ENCODE peak calls at places on chromosomes 7 and 10, in five cellular contexts. V is amniotic stem cell; P is stimulated activated CD4-positive, alpha-beta T cell treated with anti-CD3 and anti-CD28 coated beads, Interleukin-15, amount 100 ng/mL, for 1 hour; N is A549; C is effector memory CD8-positive, alpha-beta T cell. Y is an unnamed sample.

GRCh38 chr7:141071855-141072547 is 1.9 kb upstream of the TMEM178B start:
- DNase-seq in V (no peak), P (no peak), N (peak), C (no peak), Y (no peak)

GRCh38 chr7:111802194-111802785 is 240.0 kb upstream of the IMMP2L start:
- DNase-seq in V (no peak), P (no peak), N (no peak), C (no peak), Y (no peak)

GRCh38 chr7:39733881-39734571 is 110.7 kb downstream of the RALA start:
- DNase-seq in V (peak), P (no peak), N (no peak), C (peak), Y (no peak)

GRCh38 chr7:1134951-1135350 is 25.0 kb downstream of the ZFAND2A start:
- DNase-seq in V (no peak), P (no peak), N (no peak), C (no peak), Y (no peak)

GRCh38 chr7:957418-958220 is 3.1 kb upstream of the ADAP1 start:
- DNase-seq in V (no peak), P (no peak), N (no peak), C (no peak), Y (no peak)

GRCh38 chr7:51162724-51163329 is 153.8 kb downstream of the COBL start:
- DNase-seq in V (peak), P (peak), N (peak), C (peak), Y (no peak)

GRCh38 chr10:12337407-12337806 is 11.9 kb upstream of the CAMK1D start:
- DNase-seq in V (peak), P (no peak), N (no peak), C (no peak), Y (no peak)

GRCh38 chr10:62562101-62562500 is 187.9 kb downstream of the ZNF365 start:
- DNase-seq in V (no peak), P (no peak), N (no peak), C (no peak), Y (no peak)

GRCh38 chr10:131751827-131752775 is 148.7 kb upstream of the PPP2R2D start:
- DNase-seq in V (no peak), P (no peak), N (no peak), C (no peak), Y (no peak)

GRCh38 chr10:61975107-61975932 is 73.8 kb downstream of the ARID5B start:
- DNase-seq in V (peak), P (no peak), N (peak), C (no peak), Y (no peak)

GRCh38 chr10:132918617-132919373 is 23.6 kb downstream of the CFAP46 start:
- DNase-seq in V (no peak), P (no peak), N (no peak), C (no peak), Y (no peak)

GRCh38 chr10:5575482-5576153 is 50.9 kb downstream of the CALML3 start:
- DNase-seq in V (no peak), P (no peak), N (no peak), C (no peak), Y (no peak)

GRCh38 chr10:27241640-27242472 is 1.3 kb upstream of the ACBD5 start:
- DNase-seq in V (peak), P (peak), N (peak), C (peak), Y (peak)

GRCh38 chr10:5655003-5655600 is 11.3 kb downstream of the ASB13 start:
- DNase-seq in V (no peak), P (no peak), N (no peak), C (no peak), Y (no peak)

GRCh38 chr7:48140001-48140681 is 31.1 kb upstream of the ABCA13 start:
- DNase-seq in V (no peak), P (no peak), N (no peak), C (no peak), Y (no peak)

GRCh38 chr7:29565186-29565540 is 1.5 kb downstream of the PRR15 start:
- DNase-seq in V (no peak), P (no peak), N (no peak), C (no peak), Y (no peak)

GRCh38 chr7:54015251-54015650 is 526.9 kb upstream of the VSTM2A start:
- DNase-seq in V (no peak), P (no peak), N (no peak), C (no peak), Y (no peak)

GRCh38 chr7:155877167-155877566 is 64.9 kb upstream of the SHH start:
- DNase-seq in V (no peak), P (no peak), N (no peak), C (no peak), Y (no peak)

GRCh38 chr7:23276381-23276780 is 22.8 kb upstream of the MALSU1 start:
- DNase-seq in V (no peak), P (no peak), N (no peak), C (no peak), Y (no peak)

GRCh38 chr10:78688221-78688944 is 380.4 kb upstream of the ZMIZ1 start:
- DNase-seq in V (no peak), P (no peak), N (no peak), C (no peak), Y (peak)

GRCh38 chr10:130491698-130492050 is 355.5 kb downstream of the GLRX3 start:
- DNase-seq in V (no peak), P (no peak), N (no peak), C (no peak), Y (no peak)

GRCh38 chr7:30800785-30801252 is 29.6 kb downstream of the MINDY4 start:
- DNase-seq in V (peak), P (no peak), N (peak), C (peak), Y (no peak)

GRCh38 chr10:126259883-126260282 is 128.4 kb downstream of the ADAM12 start:
- DNase-seq in V (no peak), P (no peak), N (no peak), C (no peak), Y (no peak)

GRCh38 chr7:85851571-85852193 is 664.8 kb upstream of the SEMA3D start:
- DNase-seq in V (no peak), P (no peak), N (peak), C (no peak), Y (no peak)

GRCh38 chr10:5628798-5629788 is 37.3 kb downstream of the ASB13 start:
- DNase-seq in V (peak), P (no peak), N (no peak), C (no peak), Y (no peak)

GRCh38 chr10:52446391-52446790 is 132.3 kb downstream of the DKK1 start:
- DNase-seq in V (no peak), P (no peak), N (no peak), C (no peak), Y (no peak)

GRCh38 chr7:94008537-94008936 is 4.4 kb upstream of the BET1 start:
- DNase-seq in V (no peak), P (no peak), N (no peak), C (no peak), Y (no peak)

GRCh38 chr10:127320176-127320575 is 123.8 kb upstream of the INSYN2A start:
- DNase-seq in V (no peak), P (no peak), N (no peak), C (no peak), Y (no peak)

GRCh38 chr7:2757904-2758672 is 70.1 kb downstream of the AMZ1 start:
- DNase-seq in V (peak), P (peak), N (peak), C (peak), Y (no peak)

GRCh38 chr10:128078136-128078969 is 47.9 kb downstream of the MKI67 start:
- DNase-seq in V (no peak), P (peak), N (peak), C (peak), Y (no peak)

GRCh38 chr7:64879097-64879730 is 23.9 kb upstream of the ZNF273 start:
- DNase-seq in V (no peak), P (no peak), N (no peak), C (no peak), Y (peak)

GRCh38 chr7:126569402-126569801 is 683.3 kb downstream of the GRM8 start:
- DNase-seq in V (no peak), P (no peak), N (no peak), C (no peak), Y (no peak)

GRCh38 chr10:132519382-132520146 is 18.0 kb upstream of the INPP5A start:
- DNase-seq in V (no peak), P (no peak), N (no peak), C (no peak), Y (no peak)

GRCh38 chr10:97058521-97058920 is 127.2 kb downstream of the SLIT1 start:
- DNase-seq in V (no peak), P (no peak), N (no peak), C (no peak), Y (no peak)

GRCh38 chr7:13979671-13980438 is 9.6 kb downstream of the ETV1 start:
- DNase-seq in V (peak), P (no peak), N (no peak), C (no peak), Y (no peak)

GRCh38 chr10:61992683-61993629 is 91.5 kb downstream of the ARID5B start:
- DNase-seq in V (no peak), P (no peak), N (no peak), C (peak), Y (no peak)

GRCh38 chr10:63103971-63104409 is 29.1 kb upstream of the NRBF2 start:
- DNase-seq in V (no peak), P (peak), N (no peak), C (no peak), Y (no peak)

GRCh38 chr10:11631890-11632587 is 20.6 kb upstream of the USP6NL start:
- DNase-seq in V (no peak), P (no peak), N (no peak), C (peak), Y (no peak)

GRCh38 chr10:11095374-11095785 is 77.7 kb downstream of the CELF2 start:
- DNase-seq in V (no peak), P (no peak), N (no peak), C (no peak), Y (no peak)

GRCh38 chr10:97796651-97797050 is 24.9 kb upstream of the SFRP5 start:
- DNase-seq in V (no peak), P (no peak), N (no peak), C (peak), Y (no peak)